ENCODE peak calls at places on chromosomes 13 and 19, in eight cellular contexts. Y, W, J, U, A, V, Z and S are unnamed samples. For H3K9me3, the result is how much of the 10 kb centered on the place peaks cover.

GRCh38 chr19:14051980-14052379 is 9.9 kb downstream of the PALM3 start:
- DNase-seq in Y (no peak), W (no peak), J (no peak), U (no peak), A (no peak), V (no peak), Z (no peak), S (no peak)

GRCh38 chr19:9584073-9584833 is at the start of gene ZNF121:
- DNase-seq in Y (peak), W (peak), J (peak), U (peak), A (peak), V (peak), Z (peak), S (peak)

GRCh38 chr13:73833331-73834070 is 300.7 kb downstream of the KLF12 start:
- DNase-seq in Y (no peak), W (no peak), J (no peak), U (peak), A (no peak), V (no peak), Z (no peak), S (no peak)

GRCh38 chr13:109093988-109094387 is 464.6 kb downstream of the MYO16 start:
- DNase-seq in Y (no peak), W (no peak), J (no peak), U (no peak), A (no peak), V (no peak), Z (no peak), S (no peak)

GRCh38 chr13:99150575-99151370 is 49.9 kb upstream of the UBAC2 start:
- DNase-seq in Y (no peak), W (no peak), J (no peak), U (peak), A (no peak), V (no peak), Z (no peak), S (no peak)

GRCh38 chr13:89454736-89455135 is 1783.6 kb downstream of the SLITRK5 start:
- DNase-seq in Y (no peak), W (no peak), J (no peak), U (no peak), A (no peak), V (no peak), Z (no peak), S (no peak)

GRCh38 chr19:24033962-24034342 is 53.0 kb upstream of the ZNF254 start:
- DNase-seq in Y (peak), W (peak), J (peak), U (peak), A (peak), V (peak), Z (no peak), S (peak)

GRCh38 chr13:31775686-31776085 is 36.4 kb downstream of the RXFP2 start:
- DNase-seq in Y (no peak), W (no peak), J (no peak), U (no peak), A (peak), V (no peak), Z (peak), S (peak)

GRCh38 chr13:97542102-97542501 is 108.1 kb downstream of the RAP2A start:
- DNase-seq in Y (no peak), W (no peak), J (no peak), U (peak), A (no peak), V (no peak), Z (no peak), S (no peak)

GRCh38 chr13:114282143-114282685 is 813 bp downstream of the UPF3A start:
- DNase-seq in Y (no peak), W (peak), J (peak), U (peak), A (peak), V (peak), Z (no peak), S (peak)

GRCh38 chr13:109684836-109685602 is 101.4 kb downstream of the IRS2 start:
- DNase-seq in Y (peak), W (peak), J (peak), U (no peak), A (peak), V (peak), Z (no peak), S (no peak)

GRCh38 chr19:1172353-1173159 is 1.5 kb downstream of the SBNO2 start:
- DNase-seq in Y (peak), W (peak), J (peak), U (peak), A (peak), V (peak), Z (no peak), S (no peak)
- TF ChIP-seq POLR2A in Y (no peak), W (peak), J (peak), U (peak), A (no peak), V (no peak), Z (no peak), S (no peak)

GRCh38 chr19:5707576-5708575 is 12.1 kb downstream of the LONP1 start:
- DNase-seq in Y (no peak), W (no peak), J (no peak), U (no peak), A (no peak), V (no peak), Z (no peak), S (no peak)
- H3K9me3 ChIP-seq in Y (under half), W (under half), J (under half), U (under half), A (under half), V (under half), Z (under half), S (under half)

DNA sequence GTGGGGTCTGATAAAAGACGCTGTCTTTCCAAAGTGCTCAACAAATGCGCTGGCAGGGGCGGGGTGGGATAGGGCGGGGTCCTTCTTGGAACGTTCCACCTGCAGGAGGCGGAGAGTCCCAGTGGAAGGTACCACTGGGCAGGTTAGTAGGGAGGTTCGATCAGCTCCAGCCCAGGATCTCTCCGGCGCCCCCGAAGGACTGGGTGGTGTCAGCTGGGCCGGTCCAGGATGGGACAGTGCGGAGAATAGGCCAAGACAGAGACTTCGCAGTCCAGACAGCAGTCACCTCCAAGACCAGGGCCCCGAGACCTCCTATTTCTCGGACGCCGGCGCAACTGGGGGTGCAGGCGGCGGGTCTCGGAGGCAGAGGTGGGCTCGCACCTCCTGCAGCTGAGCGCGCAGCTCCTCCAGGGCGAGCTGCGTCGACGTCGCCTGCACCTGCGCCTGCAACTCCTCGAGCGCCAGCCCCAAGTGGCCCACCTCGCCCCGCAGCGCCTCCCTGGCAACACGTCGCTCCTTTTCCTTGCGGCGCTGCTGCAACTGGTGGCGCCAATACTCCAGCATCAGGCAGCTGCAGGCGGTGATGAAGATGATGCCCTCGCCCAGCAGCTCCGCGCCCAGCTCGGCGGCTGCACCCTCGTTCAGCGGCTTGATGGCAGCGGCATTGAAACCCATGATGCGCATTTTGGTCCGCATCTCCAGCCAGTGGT is 21.6 kb downstream of the VASP start:
- DNase-seq in Y (peak), W (peak), J (no peak), U (no peak), A (no peak), V (peak), Z (no peak), S (no peak)
- TF ChIP-seq POLR2A in Y (no peak), W (peak), J (no peak), U (no peak), A (no peak), V (no peak), Z (no peak), S (no peak)

GRCh38 chr13:48070942-48071341 is 24.0 kb downstream of the MED4 start:
- DNase-seq in Y (no peak), W (no peak), J (no peak), U (no peak), A (no peak), V (no peak), Z (no peak), S (no peak)

GRCh38 chr13:48068036-48068435 is 26.9 kb downstream of the MED4 start:
- DNase-seq in Y (no peak), W (no peak), J (no peak), U (no peak), A (no peak), V (no peak), Z (no peak), S (no peak)

GRCh38 chr13:48069573-48069972 is 25.3 kb downstream of the MED4 start:
- DNase-seq in Y (no peak), W (no peak), J (no peak), U (no peak), A (no peak), V (no peak), Z (no peak), S (no peak)

GRCh38 chr13:48066310-48066989 is 28.5 kb downstream of the MED4 start:
- DNase-seq in Y (no peak), W (no peak), J (no peak), U (peak), A (no peak), V (no peak), Z (no peak), S (no peak)

GRCh38 chr13:48068952-48069351 is 26.0 kb downstream of the MED4 start:
- DNase-seq in Y (no peak), W (no peak), J (no peak), U (no peak), A (no peak), V (no peak), Z (no peak), S (no peak)
- H3K9me3 ChIP-seq in Y (half or more), W (half or more), J (under half), U (under half), A (under half), V (under half), Z (under half), S (under half)

DNA sequence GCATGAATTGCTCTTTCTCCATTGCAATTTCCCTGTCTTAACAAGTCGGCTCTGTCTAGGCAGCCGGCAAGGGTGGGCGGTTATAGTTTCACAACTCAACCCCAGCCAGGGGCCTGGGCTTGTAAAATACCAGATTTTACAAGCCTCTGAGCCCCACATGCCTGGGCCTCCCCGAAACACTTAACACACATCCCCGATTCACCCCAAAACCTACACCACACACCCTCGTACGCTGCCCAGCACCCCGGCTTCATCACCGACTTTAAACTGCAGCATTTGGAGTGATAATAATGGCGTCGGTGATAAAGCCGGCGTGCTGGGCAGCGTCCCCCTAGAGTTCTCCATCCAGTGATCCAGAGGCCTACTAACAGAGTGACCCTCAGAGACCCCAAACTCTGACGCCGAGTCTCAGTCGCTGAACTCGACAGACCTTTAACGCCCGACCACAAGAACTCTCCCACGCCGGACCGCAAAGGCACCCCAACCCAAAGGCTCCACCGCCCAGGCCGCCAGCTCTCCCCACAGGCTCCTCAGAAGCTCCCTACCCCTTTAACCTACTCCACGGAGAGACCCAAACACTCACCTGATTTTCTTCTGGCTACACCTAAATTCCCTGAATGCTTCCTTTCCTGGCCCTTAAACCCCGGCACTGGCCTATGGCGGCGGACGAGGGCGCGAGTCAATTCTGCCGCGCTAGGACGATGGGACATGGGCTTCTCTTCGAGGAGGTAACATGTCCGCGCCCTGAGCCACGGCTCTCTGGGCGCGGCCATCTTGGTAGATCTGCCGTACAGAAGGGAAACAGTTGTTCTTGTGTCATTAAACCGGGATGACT is at the start of gene ZNF649:
- DNase-seq in Y (peak), W (peak), J (peak), U (peak), A (peak), V (peak), Z (peak), S (peak)
- TF ChIP-seq POLR2A in Y (peak), W (peak), J (peak), U (no peak), A (no peak), V (no peak), Z (no peak), S (no peak)

DNA sequence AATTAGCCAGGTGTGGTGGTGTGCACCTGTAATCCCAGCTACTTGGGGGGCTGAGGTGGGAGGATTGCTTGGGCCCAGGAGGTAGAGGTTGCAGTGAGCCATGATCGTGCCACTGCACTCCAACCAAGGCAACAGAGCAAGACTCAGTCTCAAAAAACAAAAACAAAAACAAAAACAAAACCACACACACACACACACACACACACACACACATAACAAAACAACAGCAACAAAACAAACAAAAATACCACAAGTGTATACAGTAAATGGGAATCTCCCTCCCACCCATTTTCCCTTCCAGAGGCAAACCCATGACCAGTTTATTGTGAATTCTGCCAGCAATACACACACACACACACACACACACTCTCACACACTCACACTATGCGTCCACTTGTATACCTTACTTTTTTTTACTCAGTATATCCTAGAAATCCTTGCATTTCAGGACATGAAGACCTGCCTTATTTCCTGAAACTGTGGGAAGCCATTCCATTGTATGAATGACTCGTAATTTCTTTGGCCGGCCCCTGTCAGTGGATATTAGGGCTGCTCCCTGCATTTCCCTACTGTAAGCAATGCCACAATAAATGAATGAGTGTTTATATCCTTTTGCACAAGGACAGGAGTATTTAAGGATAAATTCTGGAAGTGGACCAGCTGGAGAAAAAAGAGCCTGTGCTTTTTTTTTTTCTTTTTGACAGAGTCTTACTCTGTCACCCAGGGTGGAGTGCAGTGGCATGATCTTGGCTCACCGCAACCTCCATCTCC is 6.9 kb upstream of the PLEKHF1 start:
- DNase-seq in Y (no peak), W (no peak), J (no peak), U (peak), A (no peak), V (no peak), Z (no peak), S (no peak)
- H3K9me3 ChIP-seq in Y (under half), W (under half), J (under half), U (under half), A (under half), V (under half), Z (under half), S (under half)

GRCh38 chr13:112453207-112453829 is 77.2 kb downstream of the SPACA7 start:
- DNase-seq in Y (no peak), W (no peak), J (no peak), U (no peak), A (no peak), V (peak), Z (no peak), S (no peak)
- TF ChIP-seq POLR2A in Y (no peak), W (no peak), J (no peak), U (no peak), A (no peak), V (no peak), Z (no peak), S (no peak)

DNA sequence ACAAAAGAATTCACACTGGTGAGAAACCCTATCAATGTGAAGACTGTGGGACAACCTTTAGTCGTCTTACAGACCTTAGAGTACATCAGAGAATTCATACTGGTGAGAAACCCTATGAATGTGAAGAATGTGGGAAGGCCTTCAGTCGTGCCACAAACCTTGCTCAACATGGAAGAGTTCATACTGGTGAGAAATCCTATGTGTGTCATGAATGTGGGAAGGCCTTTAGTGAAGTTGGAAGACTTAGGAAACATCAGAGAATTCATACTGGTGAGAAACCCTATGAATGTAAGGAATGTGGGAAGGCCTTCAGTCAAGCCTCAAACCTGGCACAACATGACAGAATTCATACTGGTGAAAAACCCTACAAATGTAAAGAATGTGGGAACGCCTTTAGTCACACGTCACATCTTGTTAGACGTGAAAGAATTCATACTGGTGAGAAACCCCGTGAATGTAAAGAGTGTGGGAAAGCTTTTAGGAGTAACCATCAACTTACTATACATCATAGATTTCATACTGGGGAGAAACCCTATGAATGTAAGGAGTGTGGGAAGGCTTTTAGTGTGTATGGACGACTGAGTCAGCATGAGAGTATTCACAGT is 24.0 kb upstream of the ZNF573 start:
- DNase-seq in Y (no peak), W (no peak), J (no peak), U (no peak), A (no peak), V (no peak), Z (no peak), S (no peak)
- H3K9me3 ChIP-seq in Y (half or more), W (under half), J (under half), U (under half), A (under half), V (under half), Z (under half), S (half or more)